ENCODE peak calls at places on chromosomes 3 and 15, in seven cellular contexts. One of them, this sample, is unnamed.

GRCh38 chr15:29312387-29312786 is 42.8 kb upstream of the NSMCE3 start:
- DNase-seq in fibroblast of mammary gland: peak
- DNase-seq in foreskin fibroblast: peak
- DNase-seq in heart right ventricle: no peak
- DNase-seq in mammary epithelial cell: peak
- DNase-seq in skeletal muscle cell: peak
- DNase-seq in astrocyte: peak
- DNase-seq in this sample: peak

GRCh38 chr3:161599702-161600101 is 103.1 kb downstream of the OTOL1 start:
- DNase-seq in heart right ventricle: no peak
- DNase-seq in skeletal muscle cell: no peak
- DNase-seq in fibroblast of mammary gland: no peak
- DNase-seq in astrocyte: no peak
- DNase-seq in foreskin fibroblast: no peak
- DNase-seq in mammary epithelial cell: no peak
- DNase-seq in this sample: no peak

GRCh38 chr15:65209701-65210643 is 1.3 kb downstream of the CILP start:
- DNase-seq in heart right ventricle: peak
- DNase-seq in astrocyte: no peak
- DNase-seq in skeletal muscle cell: peak
- DNase-seq in foreskin fibroblast: peak
- DNase-seq in fibroblast of mammary gland: peak
- DNase-seq in mammary epithelial cell: no peak
- DNase-seq in this sample: peak

GRCh38 chr3:21188459-21188858 is 562.6 kb downstream of the ZNF385D start:
- DNase-seq in foreskin fibroblast: no peak
- DNase-seq in astrocyte: no peak
- DNase-seq in skeletal muscle cell: no peak
- DNase-seq in heart right ventricle: no peak
- DNase-seq in fibroblast of mammary gland: no peak
- DNase-seq in mammary epithelial cell: no peak
- DNase-seq in this sample: peak

GRCh38 chr3:112308151-112308911 is 14.3 kb upstream of the SLC9C1 start:
- DNase-seq in foreskin fibroblast: peak
- DNase-seq in mammary epithelial cell: peak
- DNase-seq in astrocyte: peak
- DNase-seq in heart right ventricle: no peak
- DNase-seq in fibroblast of mammary gland: peak
- DNase-seq in skeletal muscle cell: no peak
- DNase-seq in this sample: peak

GRCh38 chr3:98188553-98188952 is 22.1 kb downstream of the OR5H15 start:
- DNase-seq in foreskin fibroblast: no peak
- DNase-seq in mammary epithelial cell: peak
- DNase-seq in heart right ventricle: no peak
- DNase-seq in skeletal muscle cell: no peak
- DNase-seq in astrocyte: no peak
- DNase-seq in fibroblast of mammary gland: no peak
- DNase-seq in this sample: peak

GRCh38 chr15:69253156-69253555 is 45.6 kb upstream of the PAQR5 start:
- DNase-seq in fibroblast of mammary gland: peak
- DNase-seq in astrocyte: peak
- DNase-seq in skeletal muscle cell: peak
- DNase-seq in heart right ventricle: peak
- DNase-seq in mammary epithelial cell: peak
- DNase-seq in foreskin fibroblast: peak
- DNase-seq in this sample: peak

GRCh38 chr3:37072892-37073291 is 79.6 kb downstream of the MLH1 start:
- DNase-seq in skeletal muscle cell: peak
- DNase-seq in heart right ventricle: no peak
- DNase-seq in astrocyte: peak
- DNase-seq in mammary epithelial cell: peak
- DNase-seq in fibroblast of mammary gland: peak
- DNase-seq in foreskin fibroblast: peak
- DNase-seq in this sample: peak

GRCh38 chr3:180698760-180699270 is 19.5 kb upstream of the CCDC39 start:
- DNase-seq in fibroblast of mammary gland: no peak
- DNase-seq in astrocyte: no peak
- DNase-seq in heart right ventricle: no peak
- DNase-seq in foreskin fibroblast: no peak
- DNase-seq in skeletal muscle cell: no peak
- DNase-seq in mammary epithelial cell: peak
- DNase-seq in this sample: peak

GRCh38 chr15:87487484-87487883 is 769.1 kb downstream of the NTRK3 start:
- DNase-seq in foreskin fibroblast: no peak
- DNase-seq in astrocyte: no peak
- DNase-seq in skeletal muscle cell: no peak
- DNase-seq in fibroblast of mammary gland: no peak
- DNase-seq in heart right ventricle: no peak
- DNase-seq in mammary epithelial cell: no peak
- DNase-seq in this sample: no peak

GRCh38 chr3:59540696-59541095 is 490.9 kb upstream of the CFAP20DC start:
- DNase-seq in skeletal muscle cell: no peak
- DNase-seq in mammary epithelial cell: no peak
- DNase-seq in foreskin fibroblast: no peak
- DNase-seq in heart right ventricle: no peak
- DNase-seq in astrocyte: no peak
- DNase-seq in fibroblast of mammary gland: no peak
- DNase-seq in this sample: no peak

GRCh38 chr3:114451051-114451451 is 157.2 kb downstream of the TIGIT start:
- DNase-seq in astrocyte: no peak
- DNase-seq in heart right ventricle: no peak
- DNase-seq in fibroblast of mammary gland: no peak
- DNase-seq in mammary epithelial cell: no peak
- DNase-seq in foreskin fibroblast: no peak
- DNase-seq in skeletal muscle cell: no peak
- DNase-seq in this sample: peak

GRCh38 chr15:64476550-64476949 is 16.2 kb downstream of the ZNF609 start:
- DNase-seq in skeletal muscle cell: no peak
- DNase-seq in heart right ventricle: no peak
- DNase-seq in mammary epithelial cell: no peak
- DNase-seq in fibroblast of mammary gland: no peak
- DNase-seq in foreskin fibroblast: no peak
- DNase-seq in astrocyte: no peak
- DNase-seq in this sample: no peak

GRCh38 chr3:24704496-24704895 is 209.8 kb upstream of the THRB start:
- DNase-seq in foreskin fibroblast: no peak
- DNase-seq in skeletal muscle cell: no peak
- DNase-seq in heart right ventricle: no peak
- DNase-seq in mammary epithelial cell: peak
- DNase-seq in astrocyte: peak
- DNase-seq in fibroblast of mammary gland: peak
- DNase-seq in this sample: peak

GRCh38 chr3:71066356-71066755 is 517.2 kb downstream of the FOXP1 start:
- DNase-seq in astrocyte: no peak
- DNase-seq in skeletal muscle cell: no peak
- DNase-seq in foreskin fibroblast: no peak
- DNase-seq in heart right ventricle: peak
- DNase-seq in fibroblast of mammary gland: no peak
- DNase-seq in mammary epithelial cell: peak
- DNase-seq in this sample: no peak

GRCh38 chr15:76974456-76975083 is 20.4 kb upstream of the PSTPIP1 start:
- DNase-seq in mammary epithelial cell: no peak
- DNase-seq in fibroblast of mammary gland: no peak
- DNase-seq in foreskin fibroblast: no peak
- DNase-seq in skeletal muscle cell: no peak
- DNase-seq in astrocyte: no peak
- DNase-seq in heart right ventricle: no peak
- DNase-seq in this sample: no peak

GRCh38 chr3:167691366-167691765 is 37.6 kb upstream of the WDR49 start:
- DNase-seq in mammary epithelial cell: no peak
- DNase-seq in fibroblast of mammary gland: no peak
- DNase-seq in heart right ventricle: no peak
- DNase-seq in skeletal muscle cell: no peak
- DNase-seq in foreskin fibroblast: no peak
- DNase-seq in astrocyte: no peak
- DNase-seq in this sample: no peak

GRCh38 chr3:170757038-170757437 is 113.0 kb downstream of the RPL22L1 start:
- DNase-seq in astrocyte: no peak
- DNase-seq in mammary epithelial cell: no peak
- DNase-seq in foreskin fibroblast: no peak
- DNase-seq in skeletal muscle cell: no peak
- DNase-seq in heart right ventricle: no peak
- DNase-seq in fibroblast of mammary gland: no peak
- DNase-seq in this sample: no peak

GRCh38 chr3:128435058-128435457 is 31.6 kb downstream of the DNAJB8 start:
- DNase-seq in mammary epithelial cell: no peak
- DNase-seq in skeletal muscle cell: no peak
- DNase-seq in heart right ventricle: no peak
- DNase-seq in fibroblast of mammary gland: no peak
- DNase-seq in astrocyte: no peak
- DNase-seq in foreskin fibroblast: no peak
- DNase-seq in this sample: peak

GRCh38 chr3:177329854-177330253 is 132.6 kb upstream of the TBL1XR1 start:
- DNase-seq in skeletal muscle cell: no peak
- DNase-seq in astrocyte: no peak
- DNase-seq in heart right ventricle: no peak
- DNase-seq in mammary epithelial cell: no peak
- DNase-seq in foreskin fibroblast: no peak
- DNase-seq in fibroblast of mammary gland: no peak
- DNase-seq in this sample: no peak

GRCh38 chr3:142502187-142502985 is 54.5 kb upstream of the XRN1 start:
- DNase-seq in heart right ventricle: no peak
- DNase-seq in skeletal muscle cell: no peak
- DNase-seq in mammary epithelial cell: no peak
- DNase-seq in foreskin fibroblast: no peak
- DNase-seq in fibroblast of mammary gland: no peak
- DNase-seq in astrocyte: no peak
- DNase-seq in this sample: no peak

GRCh38 chr3:159947220-159947619 is 41.4 kb upstream of the IL12A start:
- DNase-seq in mammary epithelial cell: peak
- DNase-seq in foreskin fibroblast: peak
- DNase-seq in skeletal muscle cell: no peak
- DNase-seq in fibroblast of mammary gland: peak
- DNase-seq in astrocyte: peak
- DNase-seq in heart right ventricle: no peak
- DNase-seq in this sample: peak

GRCh38 chr3:159951580-159951979 is 37.1 kb upstream of the IL12A start:
- DNase-seq in mammary epithelial cell: no peak
- DNase-seq in foreskin fibroblast: no peak
- DNase-seq in heart right ventricle: no peak
- DNase-seq in astrocyte: no peak
- DNase-seq in fibroblast of mammary gland: no peak
- DNase-seq in skeletal muscle cell: no peak
- DNase-seq in this sample: no peak

GRCh38 chr3:159948423-159949140 is 40.1 kb upstream of the IL12A start:
- DNase-seq in mammary epithelial cell: peak
- DNase-seq in astrocyte: peak
- DNase-seq in foreskin fibroblast: peak
- DNase-seq in fibroblast of mammary gland: peak
- DNase-seq in skeletal muscle cell: no peak
- DNase-seq in heart right ventricle: no peak
- DNase-seq in this sample: peak

GRCh38 chr3:159953320-159953719 is 35.3 kb upstream of the IL12A start:
- DNase-seq in foreskin fibroblast: no peak
- DNase-seq in heart right ventricle: no peak
- DNase-seq in fibroblast of mammary gland: no peak
- DNase-seq in astrocyte: no peak
- DNase-seq in skeletal muscle cell: no peak
- DNase-seq in mammary epithelial cell: no peak
- DNase-seq in this sample: no peak

DNA sequence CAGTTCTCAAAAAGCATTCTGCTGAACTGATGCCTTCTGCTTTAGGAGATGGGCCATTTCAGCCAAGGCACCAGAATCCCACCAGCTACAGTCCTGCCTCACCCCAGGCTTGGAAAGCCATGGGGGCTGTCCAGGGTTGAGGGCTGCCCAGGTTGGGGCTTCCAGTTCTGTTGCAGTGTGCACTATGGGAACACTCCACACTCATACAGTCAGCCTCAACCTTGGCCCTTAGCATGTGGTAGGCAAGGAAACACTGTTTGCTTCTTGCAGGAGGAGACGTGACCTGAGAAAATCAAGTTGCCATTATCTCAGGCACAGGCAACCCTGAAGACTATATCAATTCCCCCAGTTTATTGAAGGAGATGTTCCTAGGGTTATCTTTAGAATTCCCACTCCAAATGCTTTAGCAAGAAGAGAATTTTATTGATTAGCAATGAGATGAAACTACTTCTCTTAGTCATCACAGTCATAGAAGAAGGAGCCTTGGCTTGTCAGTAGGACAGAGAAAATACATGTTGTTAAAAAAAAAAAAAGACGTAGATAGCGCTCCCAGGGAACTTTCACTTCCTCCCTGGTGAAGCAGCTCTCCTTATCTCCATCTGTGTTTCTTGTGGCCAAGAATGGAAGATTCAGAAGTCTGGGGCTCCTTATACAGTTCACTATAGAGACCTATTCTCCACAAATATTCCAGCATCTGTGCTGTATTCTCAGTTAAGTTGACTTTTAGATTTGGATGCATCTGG is 38.3 kb upstream of the IL12A start:
- DNase-seq in foreskin fibroblast: no peak
- DNase-seq in fibroblast of mammary gland: no peak
- DNase-seq in skeletal muscle cell: no peak
- DNase-seq in astrocyte: no peak
- DNase-seq in mammary epithelial cell: no peak
- DNase-seq in heart right ventricle: no peak
- DNase-seq in this sample: no peak
- H3K4me3 ChIP-seq in foreskin fibroblast: no peak
- H3K4me3 ChIP-seq in fibroblast of mammary gland: no peak
- H3K4me3 ChIP-seq in skeletal muscle cell: no peak
- H3K4me3 ChIP-seq in astrocyte: no peak
- H3K4me3 ChIP-seq in mammary epithelial cell: no peak
- H3K4me3 ChIP-seq in heart right ventricle: no peak
- H3K4me3 ChIP-seq in this sample: no peak

DNA sequence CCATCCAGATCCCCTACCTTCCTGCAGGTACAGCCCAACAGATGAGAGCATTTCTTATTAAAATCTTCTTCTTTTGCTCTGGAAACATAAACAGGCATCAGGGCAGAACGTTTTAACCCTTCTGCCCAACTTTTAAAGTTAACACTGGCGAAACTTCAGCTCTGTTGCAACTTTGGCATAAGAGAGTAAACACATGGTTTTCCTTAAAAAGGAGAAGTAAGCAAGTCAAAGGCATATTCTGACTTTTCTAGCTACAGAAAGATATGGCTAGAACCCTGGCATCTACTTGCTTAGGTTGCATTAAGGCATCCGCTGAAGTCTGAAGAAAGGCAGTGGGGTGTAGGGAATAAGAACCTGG is 13.3 kb upstream of the IL16 start:
- DNase-seq in heart right ventricle: no peak
- DNase-seq in foreskin fibroblast: no peak
- DNase-seq in skeletal muscle cell: no peak
- DNase-seq in fibroblast of mammary gland: no peak
- DNase-seq in astrocyte: no peak
- DNase-seq in mammary epithelial cell: no peak
- DNase-seq in this sample: no peak
- H3K4me3 ChIP-seq in heart right ventricle: peak
- H3K4me3 ChIP-seq in foreskin fibroblast: no peak
- H3K4me3 ChIP-seq in skeletal muscle cell: no peak
- H3K4me3 ChIP-seq in fibroblast of mammary gland: peak
- H3K4me3 ChIP-seq in astrocyte: no peak
- H3K4me3 ChIP-seq in mammary epithelial cell: no peak
- H3K4me3 ChIP-seq in this sample: peak

GRCh38 chr3:69200384-69201068 is 78.1 kb upstream of the LMOD3 start:
- DNase-seq in heart right ventricle: peak
- DNase-seq in mammary epithelial cell: peak
- DNase-seq in skeletal muscle cell: peak
- DNase-seq in fibroblast of mammary gland: peak
- DNase-seq in foreskin fibroblast: peak
- DNase-seq in astrocyte: peak
- DNase-seq in this sample: no peak
- H3K4me3 ChIP-seq in heart right ventricle: peak
- H3K4me3 ChIP-seq in mammary epithelial cell: no peak
- H3K4me3 ChIP-seq in skeletal muscle cell: peak
- H3K4me3 ChIP-seq in fibroblast of mammary gland: peak
- H3K4me3 ChIP-seq in foreskin fibroblast: peak
- H3K4me3 ChIP-seq in astrocyte: peak
- H3K4me3 ChIP-seq in this sample: no peak

GRCh38 chr3:107366766-107367165 is 10.5 kb upstream of the CCDC54 start:
- DNase-seq in mammary epithelial cell: no peak
- DNase-seq in skeletal muscle cell: no peak
- DNase-seq in astrocyte: peak
- DNase-seq in heart right ventricle: no peak
- DNase-seq in foreskin fibroblast: peak
- DNase-seq in fibroblast of mammary gland: no peak
- DNase-seq in this sample: no peak
- H3K4me3 ChIP-seq in mammary epithelial cell: no peak
- H3K4me3 ChIP-seq in skeletal muscle cell: no peak
- H3K4me3 ChIP-seq in astrocyte: peak
- H3K4me3 ChIP-seq in heart right ventricle: no peak
- H3K4me3 ChIP-seq in foreskin fibroblast: no peak
- H3K4me3 ChIP-seq in fibroblast of mammary gland: no peak
- H3K4me3 ChIP-seq in this sample: no peak

This sample was measured in GM23248.